ENCODE peak calls at places on chromosome 1, in four cellular contexts. One of them, this sample, is unnamed.

GRCh38 chr1:107877092-107877491 is 87.9 kb downstream of the VAV3 start:
- DNase-seq in iris pigment epithelial cell: peak
- DNase-seq in M059J: peak
- DNase-seq in CD4-positive, alpha-beta T cell: no peak
- DNase-seq in this sample: peak

GRCh38 chr1:153260980-153261792 is 1.7 kb downstream of the LORICRIN start:
- DNase-seq in iris pigment epithelial cell: peak
- DNase-seq in M059J: no peak
- DNase-seq in CD4-positive, alpha-beta T cell: peak
- DNase-seq in this sample: peak

GRCh38 chr1:230186003-230186863 is 119.2 kb downstream of the GALNT2 start:
- DNase-seq in CD4-positive, alpha-beta T cell: no peak
- DNase-seq in M059J: peak
- DNase-seq in iris pigment epithelial cell: peak
- DNase-seq in this sample: peak

GRCh38 chr1:42735477-42736105 is 4.4 kb downstream of the CLDN19 start:
- DNase-seq in iris pigment epithelial cell: no peak
- DNase-seq in CD4-positive, alpha-beta T cell: no peak
- DNase-seq in M059J: no peak
- DNase-seq in this sample: no peak

GRCh38 chr1:3061981-3062615 is 6.9 kb upstream of the PRDM16 start:
- DNase-seq in iris pigment epithelial cell: no peak
- DNase-seq in M059J: no peak
- DNase-seq in CD4-positive, alpha-beta T cell: no peak
- DNase-seq in this sample: no peak

GRCh38 chr1:45005761-45006160 is 5.4 kb downstream of the HECTD3 start:
- DNase-seq in CD4-positive, alpha-beta T cell: no peak
- DNase-seq in M059J: no peak
- DNase-seq in iris pigment epithelial cell: no peak
- DNase-seq in this sample: no peak

GRCh38 chr1:40532844-40533424 is 1.5 kb downstream of the ZNF684 start:
- DNase-seq in CD4-positive, alpha-beta T cell: no peak
- DNase-seq in M059J: peak
- DNase-seq in iris pigment epithelial cell: peak
- DNase-seq in this sample: peak

GRCh38 chr1:209703834-209704504 is 677 bp upstream of the HSD11B1 start:
- DNase-seq in iris pigment epithelial cell: no peak
- DNase-seq in CD4-positive, alpha-beta T cell: no peak
- DNase-seq in M059J: no peak
- DNase-seq in this sample: no peak

GRCh38 chr1:219701453-219701852 is 88.5 kb upstream of the ZC3H11B start:
- DNase-seq in M059J: peak
- DNase-seq in iris pigment epithelial cell: no peak
- DNase-seq in CD4-positive, alpha-beta T cell: no peak
- DNase-seq in this sample: no peak

GRCh38 chr1:5907966-5908365 is 84.3 kb downstream of the NPHP4 start:
- DNase-seq in iris pigment epithelial cell: no peak
- DNase-seq in M059J: no peak
- DNase-seq in CD4-positive, alpha-beta T cell: no peak
- DNase-seq in this sample: no peak

GRCh38 chr1:153633161-153633746 is 612 bp upstream of the CHTOP start:
- DNase-seq in M059J: no peak
- DNase-seq in iris pigment epithelial cell: no peak
- DNase-seq in CD4-positive, alpha-beta T cell: no peak
- DNase-seq in this sample: no peak

GRCh38 chr1:154454391-154455120 is 47.5 kb upstream of the TDRD10 start:
- DNase-seq in CD4-positive, alpha-beta T cell: no peak
- DNase-seq in iris pigment epithelial cell: no peak
- DNase-seq in M059J: no peak
- DNase-seq in this sample: no peak

GRCh38 chr1:155913969-155914757 is 3.0 kb upstream of the RIT1 start:
- DNase-seq in CD4-positive, alpha-beta T cell: no peak
- DNase-seq in iris pigment epithelial cell: no peak
- DNase-seq in M059J: peak
- DNase-seq in this sample: peak

GRCh38 chr1:69710484-69710883 is 142.8 kb downstream of the LRRC7 start:
- DNase-seq in iris pigment epithelial cell: peak
- DNase-seq in M059J: peak
- DNase-seq in CD4-positive, alpha-beta T cell: no peak
- DNase-seq in this sample: no peak